ENCODE peak calls at places on chromosomes 16 and 17, in four cellular contexts. M, F, L and Y are unnamed samples.

GRCh38 chr16:27449434-27450188 is 47.6 kb downstream of the IL21R start:
- DNase-seq in F (no peak), M (no peak), L (no peak), Y (no peak)

GRCh38 chr16:86747761-86748160 is 169.4 kb downstream of the FOXL1 start:
- DNase-seq in M (no peak), F (no peak), L (no peak), Y (no peak)

GRCh38 chr16:74603848-74604247 is 3.1 kb downstream of the GLG1 start:
- DNase-seq in F (peak; percentile 21), L (no peak), M (no peak), Y (no peak)

GRCh38 chr17:61814485-61814884 is 48.8 kb downstream of the BRIP1 start:
- DNase-seq in M (no peak), F (no peak), L (no peak), Y (no peak)

GRCh38 chr17:73249700-73250099 is 12.0 kb downstream of the CPSF4L start:
- DNase-seq in F (no peak), L (no peak), M (no peak), Y (no peak)

GRCh38 chr17:69575346-69575761 is 160.9 kb downstream of the MAP2K6 start:
- DNase-seq in M (peak; percentile 27), F (peak; percentile 87), L (no peak), Y (no peak)

GRCh38 chr17:6279659-6280058 is 155.3 kb downstream of the AIPL1 start:
- DNase-seq in L (peak; percentile 9), F (no peak), M (peak; percentile 51), Y (no peak)

GRCh38 chr16:1492923-1493745 is at the start of gene TELO2:
- DNase-seq in F (peak; percentile 70), L (peak; percentile 97), M (peak; percentile 87), Y (peak; percentile 100)

GRCh38 chr16:3188925-3189825 is 1.2 kb downstream of the OR1F1 start:
- DNase-seq in L (peak; percentile 74), F (peak; percentile 59), M (peak; percentile 91), Y (peak; percentile 76)

GRCh38 chr17:75813081-75814020 is 28.7 kb downstream of the UNK start:
- DNase-seq in F (no peak), L (no peak), M (no peak), Y (peak; percentile 16)

GRCh38 chr16:54779549-54779948 is 151.1 kb upstream of the IRX5 start:
- DNase-seq in M (no peak), L (no peak), F (no peak), Y (no peak)

GRCh38 chr16:30904114-30904780 is 7.8 kb downstream of the CTF1 start:
- DNase-seq in L (no peak), M (no peak), F (no peak), Y (no peak)

GRCh38 chr17:17227608-17228520 is 9.1 kb downstream of the FLCN start:
- DNase-seq in L (no peak), F (no peak), M (no peak), Y (no peak)

GRCh38 chr17:19470529-19471261 is 59.7 kb downstream of the RNF112 start:
- DNase-seq in L (no peak), F (peak; percentile 56), M (no peak), Y (no peak)

GRCh38 chr17:15290605-15291004 is 25.5 kb upstream of the PMP22 start:
- DNase-seq in L (no peak), M (no peak), F (no peak), Y (no peak)

GRCh38 chr17:69047368-69048263 is 13.1 kb downstream of the ABCA9 start:
- DNase-seq in F (peak; percentile 75), L (peak; percentile 77), M (peak; percentile 25), Y (no peak)

GRCh38 chr17:59038734-59039133 is 67.9 kb downstream of the TRIM37 start:
- DNase-seq in F (peak; percentile 88), M (no peak), L (no peak), Y (no peak)

GRCh38 chr16:11949527-11949926 is 7.7 kb upstream of the NPIPB2 start:
- DNase-seq in M (peak; percentile 62), L (peak; percentile 58), F (peak; percentile 47), Y (peak; percentile 68)

GRCh38 chr17:80021600-80021999 is 14.1 kb downstream of the TBC1D16 start:
- DNase-seq in M (no peak), F (no peak), L (no peak), Y (no peak)

GRCh38 chr17:17682737-17683675 is 1.7 kb downstream of the RAI1 start:
- DNase-seq in L (peak; percentile 68), M (peak; percentile 74), F (peak; percentile 91), Y (peak; percentile 83)

GRCh38 chr16:57959121-57959520 is 11.8 kb downstream of the CNGB1 start:
- DNase-seq in L (no peak), M (no peak), F (no peak), Y (no peak)

GRCh38 chr16:87556941-87557459 is 45.3 kb upstream of the JPH3 start:
- DNase-seq in M (no peak), L (no peak), F (peak; percentile 23), Y (peak; percentile 90)

GRCh38 chr17:7803981-7804380 is 30.0 kb upstream of the KDM6B start:
- DNase-seq in L (no peak), F (no peak), M (no peak), Y (no peak)
- TF ChIP-seq RFX5 in L (no peak), F (no peak), M (no peak), Y (no peak)

GRCh38 chr16:71369494-71369893 is 11.0 kb downstream of the CALB2 start:
- DNase-seq in F (no peak), L (no peak), M (no peak), Y (no peak)
- TF ChIP-seq USF2 in F (no peak), L (no peak), M (no peak), Y (no peak)

GRCh38 chr17:66340720-66341119 is 38.3 kb downstream of the PRKCA start:
- DNase-seq in L (no peak), M (no peak), F (no peak), Y (no peak)

GRCh38 chr17:66344473-66344872 is 42.1 kb downstream of the PRKCA start:
- DNase-seq in F (no peak), M (no peak), L (no peak), Y (no peak)

GRCh38 chr17:66345264-66345663 is 42.9 kb downstream of the PRKCA start:
- DNase-seq in L (no peak), M (no peak), F (no peak), Y (peak; percentile 42)

GRCh38 chr17:66341462-66341861 is 39.0 kb downstream of the PRKCA start:
- DNase-seq in L (no peak), M (no peak), F (no peak), Y (no peak)

DNA sequence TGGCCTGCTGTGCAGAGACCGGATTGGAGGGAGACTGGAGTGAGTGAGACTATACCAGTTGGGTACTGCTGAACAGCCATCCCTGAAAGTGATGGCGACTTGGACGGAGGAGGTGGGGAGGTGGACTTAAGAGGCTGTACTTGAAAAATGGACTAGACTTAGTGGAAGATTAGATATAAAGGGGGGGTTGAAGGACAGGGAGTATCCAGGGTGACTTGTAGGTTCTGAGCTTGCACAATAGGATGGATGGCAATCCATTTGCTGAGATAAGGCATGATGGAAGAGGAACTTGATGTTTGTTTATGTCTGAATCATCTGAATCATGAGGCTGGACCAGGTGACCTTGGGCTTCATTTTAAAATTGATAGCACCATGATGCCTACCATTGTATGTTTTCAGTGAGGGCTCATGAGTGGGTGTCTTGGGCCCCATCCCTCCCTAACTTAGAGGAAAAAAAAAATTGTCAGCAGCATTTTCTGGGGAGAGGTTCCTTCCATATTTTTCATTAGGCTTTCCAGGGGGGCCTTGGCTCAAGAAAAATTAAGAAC is 41.2 kb downstream of the PRKCA start:
- DNase-seq in M (peak; percentile 90), F (no peak), L (peak; percentile 79), Y (no peak)
- TF ChIP-seq RFX5 in M (no peak), F (no peak), L (no peak), Y (no peak)

GRCh38 chr17:43768943-43769342 is 9.8 kb downstream of the DUSP3 start:
- DNase-seq in L (no peak), M (no peak), F (no peak), Y (no peak)

GRCh38 chr17:43768382-43768781 is 9.8 kb upstream of the SOST start:
- DNase-seq in M (no peak), L (no peak), F (no peak), Y (no peak)

GRCh38 chr17:43767713-43768059 is 9.1 kb upstream of the SOST start:
- DNase-seq in L (no peak), F (no peak), M (no peak), Y (no peak)

GRCh38 chr17:43769859-43770258 is 8.9 kb downstream of the DUSP3 start:
- DNase-seq in M (no peak), F (no peak), L (no peak), Y (no peak)

DNA sequence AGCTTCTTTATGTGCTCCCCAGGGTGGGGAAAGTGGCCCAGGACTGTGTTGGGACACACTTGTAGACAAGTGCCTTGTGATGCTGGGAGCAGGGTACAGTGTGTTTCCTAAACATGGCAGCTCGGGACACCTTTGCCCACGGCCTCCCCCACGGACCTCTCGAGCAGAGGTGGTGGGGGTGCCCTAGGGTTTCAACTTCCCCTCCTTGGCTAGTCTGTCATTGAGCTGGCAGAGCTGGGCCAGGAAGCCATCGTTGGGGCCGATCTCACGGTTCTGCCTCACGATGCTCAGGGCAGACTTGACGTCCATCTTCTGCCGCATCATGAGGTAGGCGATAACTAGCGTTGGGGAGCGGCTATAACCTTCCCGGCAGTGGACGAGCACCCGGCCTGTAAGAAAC is 9.4 kb downstream of the DUSP3 start:
- DNase-seq in M (no peak), L (no peak), F (no peak), Y (no peak)
- TF ChIP-seq USF2 in M (no peak), L (no peak), F (no peak), Y (no peak)

DNA sequence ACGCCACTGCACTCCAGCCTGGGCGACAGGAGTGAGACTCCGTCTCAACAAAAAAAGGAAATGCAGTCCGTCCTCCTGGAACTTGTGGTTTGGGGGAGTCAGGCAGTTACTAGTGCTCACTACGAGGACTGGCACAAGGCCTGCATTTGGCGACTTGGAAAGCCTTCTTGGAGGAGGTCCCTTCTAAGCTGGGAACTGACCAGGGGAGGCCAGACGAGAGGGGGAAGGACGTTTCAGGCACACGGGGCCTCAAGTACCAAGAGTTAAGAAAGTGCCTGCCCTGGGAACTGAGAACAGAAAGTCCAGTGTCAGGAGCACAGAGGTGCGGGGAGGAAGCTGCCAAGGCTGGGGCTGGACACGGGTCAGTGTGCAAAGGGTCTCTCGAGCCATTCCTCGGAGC is 89.9 kb downstream of the ABR start:
- DNase-seq in L (no peak), F (no peak), M (no peak), Y (no peak)
- TF ChIP-seq RFX5 in L (no peak), F (no peak), M (no peak), Y (no peak)

GRCh38 chr16:84740596-84741071 is 40.8 kb downstream of the USP10 start:
- DNase-seq in L (no peak), M (no peak), F (no peak), Y (no peak)

GRCh38 chr16:84737192-84737591 is 37.4 kb downstream of the USP10 start:
- DNase-seq in L (no peak), M (no peak), F (no peak), Y (no peak)

GRCh38 chr16:84737658-84738057 is 37.9 kb downstream of the USP10 start:
- DNase-seq in L (no peak), M (no peak), F (no peak), Y (no peak)

GRCh38 chr16:84739349-84740124 is 39.7 kb downstream of the USP10 start:
- DNase-seq in M (no peak), L (no peak), F (peak; percentile 97), Y (no peak)

GRCh38 chr16:84738255-84739038 is 38.6 kb downstream of the USP10 start:
- DNase-seq in M (peak; percentile 86), F (peak; percentile 70), L (peak; percentile 76), Y (peak; percentile 74)
- TF ChIP-seq USF2 in M (no peak), F (no peak), L (no peak), Y (no peak)

GRCh38 chr17:48486557-48486956 is 44.3 kb downstream of the HOXB1 start:
- DNase-seq in L (peak; percentile 51), M (peak; percentile 72), F (peak; percentile 100), Y (no peak)
- TF ChIP-seq RFX5 in L (no peak), M (no peak), F (no peak), Y (no peak)

GRCh38 chr17:81858967-81859905 is 1.1 kb downstream of the P4HB start:
- DNase-seq in M (no peak), F (no peak), L (no peak), Y (no peak)
- TF ChIP-seq USF2 in M (no peak), F (no peak), L (no peak), Y (no peak)